ENCODE peak calls at places on chromosomes 4 and X, in five cellular contexts. T is fibroblast of lung, C is IMR-90, U is mammary epithelial cell, J is OCI-LY7. V is an unnamed sample.
A peak's percentile ranks its signal among the peaks of the same experiment; 100 is the strongest.

GRCh38 chrX:357693-358471 is 28.8 kb downstream of the PPP2R3B start:
- DNase-seq in T (no peak), C (peak; percentile 60), U (no peak), J (no peak), V (peak; percentile 51)

GRCh38 chr4:5785806-5786680 is 75.0 kb downstream of the EVC start:
- DNase-seq in T (peak; percentile 62), C (peak; percentile 92), U (peak; percentile 62), J (no peak), V (peak; percentile 66)

GRCh38 chrX:152343306-152343705 is 107.8 kb downstream of the GABRA3 start:
- DNase-seq in T (no peak), C (no peak), U (no peak), J (no peak), V (peak; percentile 29)

GRCh38 chrX:107146670-107147069 is 28.0 kb upstream of the RBM41 start:
- DNase-seq in T (peak; percentile 10), C (peak; percentile 7), U (peak; percentile 83), J (no peak), V (peak; percentile 14)

GRCh38 chr4:139740531-139741041 is 75.0 kb downstream of the MGST2 start:
- DNase-seq in T (peak; percentile 98), C (peak; percentile 97), U (peak; percentile 59), J (no peak), V (peak; percentile 94)

GRCh38 chrX:31508338-31508737 is 436.5 kb upstream of the FTHL17 start:
- DNase-seq in T (peak; percentile 49), C (peak; percentile 60), U (peak; percentile 10), J (no peak), V (peak; percentile 49)

GRCh38 chrX:94058728-94059382 is 384.8 kb downstream of the FAM133A start:
- DNase-seq in T (no peak), C (no peak), U (peak; percentile 20), J (peak; percentile 0), V (peak; percentile 23)

GRCh38 chrX:350148-350533 is 31.5 kb upstream of the GTPBP6 start:
- DNase-seq in T (no peak), C (no peak), U (no peak), J (no peak), V (no peak)

GRCh38 chrX:42740456-42740855 is 37.5 kb downstream of the PPP1R2C start:
- DNase-seq in T (no peak), C (no peak), U (no peak), J (no peak), V (no peak)

GRCh38 chr4:101357751-101358150 is 10.4 kb upstream of the PPP3CA start:
- DNase-seq in T (no peak), C (peak; percentile 28), U (no peak), J (no peak), V (peak; percentile 9)

GRCh38 chr4:178198691-178199090 is 756.5 kb upstream of the AGA start:
- DNase-seq in T (peak; percentile 40), C (peak; percentile 60), U (no peak), J (no peak), V (no peak)

GRCh38 chr4:113012776-113013175 is 36.7 kb upstream of the ANK2 start:
- DNase-seq in T (no peak), C (no peak), U (no peak), J (no peak), V (no peak)

GRCh38 chrX:1026263-1027015 is 186.0 kb downstream of the CRLF2 start:
- DNase-seq in T (no peak), C (no peak), U (no peak), J (peak; percentile 63), V (no peak)

GRCh38 chr4:124783847-124784246 is 71.3 kb upstream of the ANKRD50 start:
- DNase-seq in T (peak; percentile 58), C (peak; percentile 90), U (peak; percentile 39), J (no peak), V (peak; percentile 50)

GRCh38 chrX:134806707-134807038 is 148.4 kb upstream of the PLAC1 start:
- DNase-seq in T (no peak), C (no peak), U (no peak), J (peak; percentile 1), V (no peak)

GRCh38 chr4:14008494-14008893 is 381.0 kb upstream of the BOD1L1 start:
- DNase-seq in T (no peak), C (no peak), U (no peak), J (no peak), V (no peak)

GRCh38 chr4:8818063-8818881 is 53.4 kb downstream of the HMX1 start:
- DNase-seq in T (no peak), C (no peak), U (no peak), J (no peak), V (no peak)

GRCh38 chr4:72909461-72909860 is 160.1 kb downstream of the COX18 start:
- DNase-seq in T (no peak), C (no peak), U (peak; percentile 14), J (peak; percentile 3), V (peak; percentile 23)

GRCh38 chr4:2348786-2349185 is 69.7 kb downstream of the ZFYVE28 start:
- DNase-seq in T (no peak), C (no peak), U (no peak), J (no peak), V (no peak)

GRCh38 chr4:47612116-47613023 is 127.3 kb downstream of the ATP10D start:
- DNase-seq in T (no peak), C (peak; percentile 66), U (peak; percentile 12), J (no peak), V (peak; percentile 58)

GRCh38 chr4:56627985-56628384 is 53.1 kb downstream of the HOPX start:
- DNase-seq in T (no peak), C (peak; percentile 22), U (no peak), J (no peak), V (peak; percentile 6)

GRCh38 chr4:107689912-107690587 is 30.0 kb downstream of the PAPSS1 start:
- DNase-seq in T (peak; percentile 58), C (peak; percentile 94), U (peak; percentile 94), J (no peak), V (peak; percentile 94)

GRCh38 chrX:25207803-25208202 is 192.0 kb upstream of the ARX start:
- DNase-seq in T (no peak), C (no peak), U (no peak), J (no peak), V (no peak)

DNA sequence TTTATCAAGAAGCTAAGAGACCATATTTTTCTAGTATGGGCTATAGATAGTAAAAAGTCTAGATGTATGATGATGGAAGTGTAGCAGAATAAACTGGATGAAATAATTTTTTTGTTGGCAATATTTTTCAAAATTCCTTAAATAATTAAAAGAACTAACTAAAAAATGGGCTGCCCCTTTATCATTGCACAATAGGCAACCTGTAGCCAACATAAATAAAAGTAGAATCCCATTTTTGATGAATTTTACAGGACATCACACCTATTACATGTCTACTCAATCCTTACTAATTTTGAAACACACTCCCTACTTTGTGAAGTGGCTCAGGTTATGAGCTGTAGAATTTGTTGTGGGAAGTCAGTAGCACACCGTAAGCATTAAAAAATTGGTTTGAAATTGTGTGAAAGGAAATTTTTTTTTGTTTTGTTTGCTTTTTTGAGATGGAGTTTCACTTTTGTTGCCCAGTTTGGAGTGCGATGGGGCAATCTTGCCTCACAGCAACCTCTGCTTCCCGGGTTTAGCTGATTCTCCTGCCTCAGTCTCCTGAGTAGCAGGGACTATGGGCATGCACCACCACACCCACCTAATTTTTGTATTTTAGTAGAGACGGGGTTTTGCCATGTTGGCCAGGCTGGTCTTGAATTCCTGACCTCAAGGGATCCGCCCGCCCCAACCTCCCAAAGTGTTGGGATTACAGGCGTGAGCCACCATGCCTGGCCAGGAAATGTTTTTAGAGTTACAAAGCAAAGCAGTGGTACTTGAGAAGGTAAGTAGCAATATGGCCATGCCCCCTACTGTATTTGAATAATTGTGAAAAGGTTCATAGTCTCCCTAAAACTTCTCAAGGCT is 8.9 kb upstream of the RUFY3 start:
- DNase-seq in T (no peak), C (no peak), U (no peak), J (no peak), V (no peak)
- H3K4me2 ChIP-seq in T (no peak overlapping the region), C (no peak overlapping the region), U (peak overlapping the region; percentile 14), J (peak overlapping the region; percentile 74), V (no peak overlapping the region)

GRCh38 chr4:41747230-41748055 is 1.1 kb downstream of the PHOX2B start:
- DNase-seq in T (no peak), C (no peak), U (no peak), J (no peak), V (no peak)

GRCh38 chr4:41745292-41746024 is 3.1 kb downstream of the PHOX2B start:
- DNase-seq in T (no peak), C (no peak), U (no peak), J (no peak), V (no peak)

GRCh38 chr4:41746440-41747229 is 1.9 kb downstream of the PHOX2B start:
- DNase-seq in T (no peak), C (no peak), U (no peak), J (no peak), V (no peak)

GRCh38 chr4:41744572-41745291 is 3.8 kb downstream of the PHOX2B start:
- DNase-seq in T (no peak), C (no peak), U (no peak), J (no peak), V (no peak)

GRCh38 chr4:41746025-41746439 is 2.5 kb downstream of the PHOX2B start:
- DNase-seq in T (no peak), C (no peak), U (no peak), J (no peak), V (peak; percentile 10)
- H2AFZ ChIP-seq in T (no peak overlapping the region), C (no peak overlapping the region), U (no peak overlapping the region), J (no peak overlapping the region), V (no peak overlapping the region)

DNA sequence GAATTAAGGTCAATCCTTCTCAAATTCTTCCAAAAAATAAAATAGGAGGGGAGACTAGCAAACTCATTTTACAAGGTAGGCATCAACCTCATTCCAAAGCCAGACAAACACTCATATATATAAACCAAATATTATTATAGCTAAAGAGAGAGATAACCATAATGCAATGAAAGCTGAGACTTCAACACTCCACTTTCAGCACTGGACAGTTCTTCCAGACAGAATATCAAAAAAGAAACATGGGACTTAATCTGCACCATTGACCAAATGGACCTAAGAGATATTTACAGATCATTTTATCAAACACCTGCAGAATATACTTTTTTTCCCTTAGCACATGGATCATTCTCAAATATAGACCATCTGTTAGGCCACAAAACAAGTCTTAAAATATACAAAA is 15.5 kb upstream of the EDA2R start:
- DNase-seq in T (no peak), C (no peak), U (no peak), J (no peak), V (no peak)
- H3K9me3 ChIP-seq in T (no peaks in the 10 kb centered on the region), C (no peaks in the 10 kb centered on the region), U (peaks cover 6% of the 10 kb centered on the region), J (no peaks in the 10 kb centered on the region), V (no peaks in the 10 kb centered on the region)

GRCh38 chr4:169810325-169811323 is 52.9 kb upstream of the HPF1 start:
- DNase-seq in T (peak; percentile 89), C (peak; percentile 81), U (peak; percentile 55), J (peak; percentile 71), V (peak; percentile 82)
- H3K4me2 ChIP-seq in T (no peak overlapping the region), C (peak overlapping the region; percentile 72), U (no peak overlapping the region), J (no peak overlapping the region), V (no peak overlapping the region)

GRCh38 chr4:54254116-54254914 is 25.2 kb downstream of the PDGFRA start:
- DNase-seq in T (peak; percentile 42), C (peak; percentile 50), U (no peak), J (no peak), V (peak; percentile 58)
- H2AFZ ChIP-seq in T (no peak overlapping the region), C (no peak overlapping the region), U (no peak overlapping the region), J (no peak overlapping the region), V (no peak overlapping the region)

GRCh38 chrX:74940414-74940813 is 15.2 kb upstream of the NEXMIF start:
- DNase-seq in T (no peak), C (no peak), U (no peak), J (no peak), V (no peak)
- H3K9me3 ChIP-seq in T (no peaks in the 10 kb centered on the region), C (peaks cover 7% of the 10 kb centered on the region), U (no peaks in the 10 kb centered on the region), J (no peaks in the 10 kb centered on the region), V (no peaks in the 10 kb centered on the region)

GRCh38 chr4:121784975-121785374 is 16.1 kb upstream of the EXOSC9 start:
- DNase-seq in T (peak; percentile 89), C (peak; percentile 97), U (peak; percentile 82), J (no peak), V (peak; percentile 97)
- H3K4me2 ChIP-seq in T (peak overlapping the region; percentile 70), C (no peak overlapping the region), U (peak overlapping the region; percentile 49), J (no peak overlapping the region), V (peak overlapping the region; percentile 66)

GRCh38 chr4:1058997-1059665 is 47.7 kb downstream of the FGFRL1 start:
- DNase-seq in T (no peak), C (no peak), U (no peak), J (no peak), V (no peak)
- H2AFZ ChIP-seq in T (no peak overlapping the region), C (peak overlapping the region; percentile 55), U (peak overlapping the region; percentile 5), J (no peak overlapping the region), V (no peak overlapping the region)

V was measured in GM23248.